ENCODE peak calls at places on chromosomes 4 and X, in seven cellular contexts. V is fibroblast of mammary gland; L is naive thymus-derived CD4-positive, alpha-beta T cell; Y is GM23248; K is CD8-positive, alpha-beta memory T cell; Z is NCI-H187; G is sciatic nerve. H is an unnamed sample.

GRCh38 chr4:41160856-41161255 is 53.5 kb downstream of the APBB2 start:
- DNase-seq in V (peak), Z (no peak), G (no peak), Y (peak), K (no peak), L (no peak), H (no peak)

GRCh38 chr4:148431401-148431800 is 10.8 kb downstream of the NR3C2 start:
- DNase-seq in Z (no peak), K (no peak), V (no peak), L (no peak), G (no peak), Y (no peak), H (no peak)

GRCh38 chr4:1983053-1983845 is 25.5 kb downstream of the NELFA start:
- DNase-seq in Z (no peak), G (no peak), L (no peak), K (no peak), V (no peak), Y (no peak), H (no peak)

GRCh38 chr4:143178923-143179322 is 5.8 kb upstream of the USP38 start:
- DNase-seq in G (no peak), V (no peak), Z (no peak), Y (no peak), K (no peak), L (no peak), H (no peak)

GRCh38 chrX:149455934-149456333 is 49.2 kb downstream of the IDS start:
- DNase-seq in G (no peak), L (no peak), Z (no peak), V (no peak), Y (no peak), K (no peak), H (no peak)

GRCh38 chr4:164997324-164997723 is 19.9 kb upstream of the TRIM61 start:
- DNase-seq in Z (no peak), K (no peak), Y (peak), G (no peak), L (no peak), V (peak), H (no peak)

GRCh38 chr4:119693127-119693526 is 64.5 kb upstream of the PDE5A start:
- DNase-seq in G (no peak), L (no peak), Z (no peak), V (peak), K (no peak), Y (peak), H (no peak)

GRCh38 chr4:4391866-4392265 is 5.0 kb downstream of the NSG1 start:
- DNase-seq in V (no peak), K (no peak), L (no peak), Y (no peak), G (no peak), Z (no peak), H (no peak)